ENCODE peak calls at places on chromosomes 6 and 20, in five cellular contexts. One of them, this sample, is unnamed.

GRCh38 chr6:137811121-137811911 is 55.7 kb upstream of the TNFAIP3 start:
- DNase-seq in NCI-H1105: no peak
- DNase-seq in PC-3: peak; percentile 80
- DNase-seq in non-pigmented ciliary epithelial cell: peak; percentile 69
- DNase-seq in fibroblast of mammary gland: peak; percentile 85
- DNase-seq in this sample: peak; percentile 89

GRCh38 chr6:36599791-36600209 is 5.6 kb downstream of the SRSF3 start:
- DNase-seq in NCI-H1105: no peak
- DNase-seq in PC-3: no peak
- DNase-seq in non-pigmented ciliary epithelial cell: no peak
- DNase-seq in fibroblast of mammary gland: peak; percentile 81
- DNase-seq in this sample: no peak

GRCh38 chr6:3996349-3996748 is 82.6 kb downstream of the FAM217A start:
- DNase-seq in NCI-H1105: no peak
- DNase-seq in PC-3: no peak
- DNase-seq in non-pigmented ciliary epithelial cell: no peak
- DNase-seq in fibroblast of mammary gland: no peak
- DNase-seq in this sample: no peak

GRCh38 chr6:1597121-1597744 is 12.5 kb upstream of the FOXC1 start:
- DNase-seq in NCI-H1105: no peak
- DNase-seq in PC-3: no peak
- DNase-seq in non-pigmented ciliary epithelial cell: no peak
- DNase-seq in fibroblast of mammary gland: no peak
- DNase-seq in this sample: no peak

GRCh38 chr20:36441027-36441414 is 100.3 kb upstream of the MYL9 start:
- DNase-seq in NCI-H1105: no peak
- DNase-seq in PC-3: no peak
- DNase-seq in non-pigmented ciliary epithelial cell: no peak
- DNase-seq in fibroblast of mammary gland: no peak
- DNase-seq in this sample: no peak

GRCh38 chr6:2968600-2969135 is 2.7 kb downstream of the SERPINB6 start:
- DNase-seq in NCI-H1105: no peak
- DNase-seq in PC-3: no peak
- DNase-seq in non-pigmented ciliary epithelial cell: no peak
- DNase-seq in fibroblast of mammary gland: no peak
- DNase-seq in this sample: no peak

GRCh38 chr6:30074331-30075093 is 1.1 kb downstream of the RNF39 start:
- DNase-seq in NCI-H1105: no peak
- DNase-seq in PC-3: peak; percentile 8
- DNase-seq in non-pigmented ciliary epithelial cell: no peak
- DNase-seq in fibroblast of mammary gland: no peak
- DNase-seq in this sample: peak; percentile 72

GRCh38 chr20:19222520-19223040 is 10.1 kb downstream of the SLC24A3 start:
- DNase-seq in NCI-H1105: no peak
- DNase-seq in PC-3: no peak
- DNase-seq in non-pigmented ciliary epithelial cell: no peak
- DNase-seq in fibroblast of mammary gland: no peak
- DNase-seq in this sample: no peak

GRCh38 chr6:28235912-28236452 is 10.9 kb downstream of the ZSCAN9 start:
- DNase-seq in NCI-H1105: no peak
- DNase-seq in PC-3: no peak
- DNase-seq in non-pigmented ciliary epithelial cell: no peak
- DNase-seq in fibroblast of mammary gland: no peak
- DNase-seq in this sample: no peak

GRCh38 chr20:56483970-56484369 is 15.5 kb downstream of the RTF2 start:
- DNase-seq in NCI-H1105: no peak
- DNase-seq in PC-3: no peak
- DNase-seq in non-pigmented ciliary epithelial cell: no peak
- DNase-seq in fibroblast of mammary gland: no peak
- DNase-seq in this sample: no peak

GRCh38 chr6:27866370-27867050 is 45.7 kb downstream of the OR2B2 start:
- DNase-seq in NCI-H1105: peak; percentile 69
- DNase-seq in PC-3: no peak
- DNase-seq in non-pigmented ciliary epithelial cell: no peak
- DNase-seq in fibroblast of mammary gland: peak; percentile 84
- DNase-seq in this sample: no peak

GRCh38 chr6:56073315-56073714 is 174.1 kb downstream of the COL21A1 start:
- DNase-seq in NCI-H1105: no peak
- DNase-seq in PC-3: no peak
- DNase-seq in non-pigmented ciliary epithelial cell: no peak
- DNase-seq in fibroblast of mammary gland: peak; percentile 91
- DNase-seq in this sample: no peak

GRCh38 chr6:156807028-156807427 is 29.9 kb downstream of the ARID1B start:
- DNase-seq in NCI-H1105: no peak
- DNase-seq in PC-3: no peak
- DNase-seq in non-pigmented ciliary epithelial cell: no peak
- DNase-seq in fibroblast of mammary gland: no peak
- DNase-seq in this sample: no peak

GRCh38 chr6:14910692-14911547 is 334.9 kb upstream of the JARID2 start:
- DNase-seq in NCI-H1105: no peak
- DNase-seq in PC-3: no peak
- DNase-seq in non-pigmented ciliary epithelial cell: no peak
- DNase-seq in fibroblast of mammary gland: peak; percentile 27
- DNase-seq in this sample: peak; percentile 86

GRCh38 chr6:52325695-52326471 is 36.1 kb upstream of the PAQR8 start:
- DNase-seq in NCI-H1105: no peak
- DNase-seq in PC-3: no peak
- DNase-seq in non-pigmented ciliary epithelial cell: no peak
- DNase-seq in fibroblast of mammary gland: no peak
- DNase-seq in this sample: no peak

GRCh38 chr20:7893019-7893730 is 47.1 kb downstream of the HAO1 start:
- DNase-seq in NCI-H1105: no peak
- DNase-seq in PC-3: peak; percentile 99
- DNase-seq in non-pigmented ciliary epithelial cell: no peak
- DNase-seq in fibroblast of mammary gland: no peak
- DNase-seq in this sample: no peak

GRCh38 chr6:28914941-28915340 is 8.8 kb downstream of the TRIM27 start:
- DNase-seq in NCI-H1105: no peak
- DNase-seq in PC-3: no peak
- DNase-seq in non-pigmented ciliary epithelial cell: no peak
- DNase-seq in fibroblast of mammary gland: no peak
- DNase-seq in this sample: no peak

GRCh38 chr6:33410711-33411631 is at the start of gene PHF1:
- DNase-seq in NCI-H1105: peak; percentile 83
- DNase-seq in PC-3: no peak
- DNase-seq in non-pigmented ciliary epithelial cell: no peak
- DNase-seq in fibroblast of mammary gland: peak; percentile 77
- DNase-seq in this sample: peak; percentile 94

GRCh38 chr20:6122873-6123649 is at the start of gene FERMT1:
- DNase-seq in NCI-H1105: peak; percentile 55
- DNase-seq in PC-3: peak; percentile 96
- DNase-seq in non-pigmented ciliary epithelial cell: no peak
- DNase-seq in fibroblast of mammary gland: peak; percentile 66
- DNase-seq in this sample: peak; percentile 80

This sample was measured in kidney.